ENCODE peak calls at places on chromosomes 11 and 22, in five cellular contexts. One of them, this sample, is unnamed.

GRCh38 chr11:95727630-95728029 is 62.0 kb downstream of the FAM76B start:
- DNase-seq in activated CD8-positive, alpha-beta T cell treated with anti-CD3 and anti-CD28 coated beads, Interleukin-2, amount 10 ng/mL, durations not matched to agents 7 days and 5 days: no peak
- DNase-seq in transverse colon: no peak
- DNase-seq in stimulated activated CD4-positive, alpha-beta T cell treated with anti-CD3 and anti-CD28 coated beads, Interleukin-4, amount 100 ng/mL, for 48 hours: no peak
- DNase-seq in GM13977: no peak
- DNase-seq in this sample: no peak

GRCh38 chr11:103395612-103396011 is 286.4 kb downstream of the DYNC2H1 start:
- DNase-seq in activated CD8-positive, alpha-beta T cell treated with anti-CD3 and anti-CD28 coated beads, Interleukin-2, amount 10 ng/mL, durations not matched to agents 7 days and 5 days: no peak
- DNase-seq in transverse colon: no peak
- DNase-seq in stimulated activated CD4-positive, alpha-beta T cell treated with anti-CD3 and anti-CD28 coated beads, Interleukin-4, amount 100 ng/mL, for 48 hours: no peak
- DNase-seq in GM13977: no peak
- DNase-seq in this sample: no peak

GRCh38 chr11:44305643-44306468 is 4.1 kb downstream of the ALX4 start:
- DNase-seq in activated CD8-positive, alpha-beta T cell treated with anti-CD3 and anti-CD28 coated beads, Interleukin-2, amount 10 ng/mL, durations not matched to agents 7 days and 5 days: peak; percentile 75
- DNase-seq in transverse colon: peak; percentile 20
- DNase-seq in stimulated activated CD4-positive, alpha-beta T cell treated with anti-CD3 and anti-CD28 coated beads, Interleukin-4, amount 100 ng/mL, for 48 hours: no peak
- DNase-seq in GM13977: no peak
- DNase-seq in this sample: no peak

GRCh38 chr11:250274-250673 is 13.5 kb downstream of the PSMD13 start:
- DNase-seq in activated CD8-positive, alpha-beta T cell treated with anti-CD3 and anti-CD28 coated beads, Interleukin-2, amount 10 ng/mL, durations not matched to agents 7 days and 5 days: no peak
- DNase-seq in transverse colon: no peak
- DNase-seq in stimulated activated CD4-positive, alpha-beta T cell treated with anti-CD3 and anti-CD28 coated beads, Interleukin-4, amount 100 ng/mL, for 48 hours: no peak
- DNase-seq in GM13977: no peak
- DNase-seq in this sample: no peak

GRCh38 chr11:46463701-46464100 is 72.1 kb upstream of the CHRM4 start:
- DNase-seq in activated CD8-positive, alpha-beta T cell treated with anti-CD3 and anti-CD28 coated beads, Interleukin-2, amount 10 ng/mL, durations not matched to agents 7 days and 5 days: no peak
- DNase-seq in transverse colon: no peak
- DNase-seq in stimulated activated CD4-positive, alpha-beta T cell treated with anti-CD3 and anti-CD28 coated beads, Interleukin-4, amount 100 ng/mL, for 48 hours: no peak
- DNase-seq in GM13977: no peak
- DNase-seq in this sample: no peak

GRCh38 chr11:42023267-42023666 is 563.8 kb upstream of the LRRC4C start:
- DNase-seq in activated CD8-positive, alpha-beta T cell treated with anti-CD3 and anti-CD28 coated beads, Interleukin-2, amount 10 ng/mL, durations not matched to agents 7 days and 5 days: no peak
- DNase-seq in transverse colon: no peak
- DNase-seq in stimulated activated CD4-positive, alpha-beta T cell treated with anti-CD3 and anti-CD28 coated beads, Interleukin-4, amount 100 ng/mL, for 48 hours: no peak
- DNase-seq in GM13977: no peak
- DNase-seq in this sample: no peak

GRCh38 chr11:57427692-57428082 is 766 bp upstream of the SLC43A3 start:
- DNase-seq in activated CD8-positive, alpha-beta T cell treated with anti-CD3 and anti-CD28 coated beads, Interleukin-2, amount 10 ng/mL, durations not matched to agents 7 days and 5 days: no peak
- DNase-seq in transverse colon: peak; percentile 54
- DNase-seq in stimulated activated CD4-positive, alpha-beta T cell treated with anti-CD3 and anti-CD28 coated beads, Interleukin-4, amount 100 ng/mL, for 48 hours: no peak
- DNase-seq in GM13977: no peak
- DNase-seq in this sample: no peak

GRCh38 chr22:42282943-42283287 is 12.5 kb upstream of the TCF20 start:
- DNase-seq in activated CD8-positive, alpha-beta T cell treated with anti-CD3 and anti-CD28 coated beads, Interleukin-2, amount 10 ng/mL, durations not matched to agents 7 days and 5 days: no peak
- DNase-seq in transverse colon: no peak
- DNase-seq in stimulated activated CD4-positive, alpha-beta T cell treated with anti-CD3 and anti-CD28 coated beads, Interleukin-4, amount 100 ng/mL, for 48 hours: no peak
- DNase-seq in GM13977: no peak
- DNase-seq in this sample: no peak

GRCh38 chr11:112961146-112961668 is at the start of gene NCAM1:
- DNase-seq in activated CD8-positive, alpha-beta T cell treated with anti-CD3 and anti-CD28 coated beads, Interleukin-2, amount 10 ng/mL, durations not matched to agents 7 days and 5 days: peak; percentile 51
- DNase-seq in transverse colon: peak; percentile 51
- DNase-seq in stimulated activated CD4-positive, alpha-beta T cell treated with anti-CD3 and anti-CD28 coated beads, Interleukin-4, amount 100 ng/mL, for 48 hours: no peak
- DNase-seq in GM13977: peak; percentile 28
- DNase-seq in this sample: peak; percentile 97

GRCh38 chr22:36606114-36606513 is 77.1 kb upstream of the EIF3D start:
- DNase-seq in activated CD8-positive, alpha-beta T cell treated with anti-CD3 and anti-CD28 coated beads, Interleukin-2, amount 10 ng/mL, durations not matched to agents 7 days and 5 days: no peak
- DNase-seq in transverse colon: no peak
- DNase-seq in stimulated activated CD4-positive, alpha-beta T cell treated with anti-CD3 and anti-CD28 coated beads, Interleukin-4, amount 100 ng/mL, for 48 hours: no peak
- DNase-seq in GM13977: no peak
- DNase-seq in this sample: peak; percentile 29

GRCh38 chr11:2208691-2209369 is 37.2 kb upstream of the TH start:
- DNase-seq in activated CD8-positive, alpha-beta T cell treated with anti-CD3 and anti-CD28 coated beads, Interleukin-2, amount 10 ng/mL, durations not matched to agents 7 days and 5 days: peak; percentile 9
- DNase-seq in transverse colon: peak; percentile 9
- DNase-seq in stimulated activated CD4-positive, alpha-beta T cell treated with anti-CD3 and anti-CD28 coated beads, Interleukin-4, amount 100 ng/mL, for 48 hours: no peak
- DNase-seq in GM13977: no peak
- DNase-seq in this sample: peak; percentile 49

GRCh38 chr11:35282226-35282882 is 137.0 kb downstream of the SLC1A2 start:
- DNase-seq in activated CD8-positive, alpha-beta T cell treated with anti-CD3 and anti-CD28 coated beads, Interleukin-2, amount 10 ng/mL, durations not matched to agents 7 days and 5 days: no peak
- DNase-seq in transverse colon: no peak
- DNase-seq in stimulated activated CD4-positive, alpha-beta T cell treated with anti-CD3 and anti-CD28 coated beads, Interleukin-4, amount 100 ng/mL, for 48 hours: no peak
- DNase-seq in GM13977: no peak
- DNase-seq in this sample: no peak

GRCh38 chr11:78310500-78310909 is 107.1 kb downstream of the GAB2 start:
- DNase-seq in activated CD8-positive, alpha-beta T cell treated with anti-CD3 and anti-CD28 coated beads, Interleukin-2, amount 10 ng/mL, durations not matched to agents 7 days and 5 days: no peak
- DNase-seq in transverse colon: peak; percentile 64
- DNase-seq in stimulated activated CD4-positive, alpha-beta T cell treated with anti-CD3 and anti-CD28 coated beads, Interleukin-4, amount 100 ng/mL, for 48 hours: no peak
- DNase-seq in GM13977: peak; percentile 80
- DNase-seq in this sample: no peak

GRCh38 chr22:47198801-47199251 is 436.4 kb downstream of the TBC1D22A start:
- DNase-seq in activated CD8-positive, alpha-beta T cell treated with anti-CD3 and anti-CD28 coated beads, Interleukin-2, amount 10 ng/mL, durations not matched to agents 7 days and 5 days: peak; percentile 14
- DNase-seq in transverse colon: no peak
- DNase-seq in stimulated activated CD4-positive, alpha-beta T cell treated with anti-CD3 and anti-CD28 coated beads, Interleukin-4, amount 100 ng/mL, for 48 hours: no peak
- DNase-seq in GM13977: no peak
- DNase-seq in this sample: no peak

GRCh38 chr11:102806296-102806695 is 8.3 kb upstream of the MMP1 start:
- DNase-seq in activated CD8-positive, alpha-beta T cell treated with anti-CD3 and anti-CD28 coated beads, Interleukin-2, amount 10 ng/mL, durations not matched to agents 7 days and 5 days: no peak
- DNase-seq in transverse colon: no peak
- DNase-seq in stimulated activated CD4-positive, alpha-beta T cell treated with anti-CD3 and anti-CD28 coated beads, Interleukin-4, amount 100 ng/mL, for 48 hours: no peak
- DNase-seq in GM13977: no peak
- DNase-seq in this sample: no peak

GRCh38 chr11:23404225-23405160 is 544.2 kb upstream of the CCDC179 start:
- DNase-seq in activated CD8-positive, alpha-beta T cell treated with anti-CD3 and anti-CD28 coated beads, Interleukin-2, amount 10 ng/mL, durations not matched to agents 7 days and 5 days: no peak
- DNase-seq in transverse colon: no peak
- DNase-seq in stimulated activated CD4-positive, alpha-beta T cell treated with anti-CD3 and anti-CD28 coated beads, Interleukin-4, amount 100 ng/mL, for 48 hours: no peak
- DNase-seq in GM13977: no peak
- DNase-seq in this sample: no peak

GRCh38 chr11:107202189-107202588 is 183.9 kb upstream of the GUCY1A2 start:
- DNase-seq in activated CD8-positive, alpha-beta T cell treated with anti-CD3 and anti-CD28 coated beads, Interleukin-2, amount 10 ng/mL, durations not matched to agents 7 days and 5 days: no peak
- DNase-seq in transverse colon: no peak
- DNase-seq in stimulated activated CD4-positive, alpha-beta T cell treated with anti-CD3 and anti-CD28 coated beads, Interleukin-4, amount 100 ng/mL, for 48 hours: no peak
- DNase-seq in GM13977: no peak
- DNase-seq in this sample: no peak

GRCh38 chr11:129856036-129856435 is 39.3 kb downstream of the NFRKB start:
- DNase-seq in activated CD8-positive, alpha-beta T cell treated with anti-CD3 and anti-CD28 coated beads, Interleukin-2, amount 10 ng/mL, durations not matched to agents 7 days and 5 days: no peak
- DNase-seq in transverse colon: no peak
- DNase-seq in stimulated activated CD4-positive, alpha-beta T cell treated with anti-CD3 and anti-CD28 coated beads, Interleukin-4, amount 100 ng/mL, for 48 hours: no peak
- DNase-seq in GM13977: no peak
- DNase-seq in this sample: no peak

GRCh38 chr11:14891143-14892035 is 642 bp downstream of the CYP2R1 start:
- DNase-seq in activated CD8-positive, alpha-beta T cell treated with anti-CD3 and anti-CD28 coated beads, Interleukin-2, amount 10 ng/mL, durations not matched to agents 7 days and 5 days: peak; percentile 90
- DNase-seq in transverse colon: peak; percentile 94
- DNase-seq in stimulated activated CD4-positive, alpha-beta T cell treated with anti-CD3 and anti-CD28 coated beads, Interleukin-4, amount 100 ng/mL, for 48 hours: peak; percentile 81
- DNase-seq in GM13977: peak; percentile 82
- DNase-seq in this sample: peak; percentile 87

GRCh38 chr11:122173587-122173986 is 57.6 kb upstream of the BLID start:
- DNase-seq in activated CD8-positive, alpha-beta T cell treated with anti-CD3 and anti-CD28 coated beads, Interleukin-2, amount 10 ng/mL, durations not matched to agents 7 days and 5 days: no peak
- DNase-seq in transverse colon: no peak
- DNase-seq in stimulated activated CD4-positive, alpha-beta T cell treated with anti-CD3 and anti-CD28 coated beads, Interleukin-4, amount 100 ng/mL, for 48 hours: no peak
- DNase-seq in GM13977: no peak
- DNase-seq in this sample: no peak

GRCh38 chr11:77063407-77063806 is 3.4 kb upstream of the CAPN5 start:
- DNase-seq in activated CD8-positive, alpha-beta T cell treated with anti-CD3 and anti-CD28 coated beads, Interleukin-2, amount 10 ng/mL, durations not matched to agents 7 days and 5 days: no peak
- DNase-seq in transverse colon: no peak
- DNase-seq in stimulated activated CD4-positive, alpha-beta T cell treated with anti-CD3 and anti-CD28 coated beads, Interleukin-4, amount 100 ng/mL, for 48 hours: no peak
- DNase-seq in GM13977: no peak
- DNase-seq in this sample: no peak

GRCh38 chr22:27391092-27391770 is 410.3 kb downstream of the MN1 start:
- DNase-seq in activated CD8-positive, alpha-beta T cell treated with anti-CD3 and anti-CD28 coated beads, Interleukin-2, amount 10 ng/mL, durations not matched to agents 7 days and 5 days: no peak
- DNase-seq in transverse colon: no peak
- DNase-seq in stimulated activated CD4-positive, alpha-beta T cell treated with anti-CD3 and anti-CD28 coated beads, Interleukin-4, amount 100 ng/mL, for 48 hours: no peak
- DNase-seq in GM13977: no peak
- DNase-seq in this sample: no peak

GRCh38 chr11:78350646-78351165 is 66.9 kb downstream of the GAB2 start:
- DNase-seq in activated CD8-positive, alpha-beta T cell treated with anti-CD3 and anti-CD28 coated beads, Interleukin-2, amount 10 ng/mL, durations not matched to agents 7 days and 5 days: no peak
- DNase-seq in transverse colon: no peak
- DNase-seq in stimulated activated CD4-positive, alpha-beta T cell treated with anti-CD3 and anti-CD28 coated beads, Interleukin-4, amount 100 ng/mL, for 48 hours: no peak
- DNase-seq in GM13977: no peak
- DNase-seq in this sample: no peak

GRCh38 chr11:120383518-120384155 is 47.4 kb downstream of the ARHGEF12 start:
- DNase-seq in activated CD8-positive, alpha-beta T cell treated with anti-CD3 and anti-CD28 coated beads, Interleukin-2, amount 10 ng/mL, durations not matched to agents 7 days and 5 days: no peak
- DNase-seq in transverse colon: no peak
- DNase-seq in stimulated activated CD4-positive, alpha-beta T cell treated with anti-CD3 and anti-CD28 coated beads, Interleukin-4, amount 100 ng/mL, for 48 hours: no peak
- DNase-seq in GM13977: no peak
- DNase-seq in this sample: no peak

GRCh38 chr11:68517121-68517741 is 56.7 kb downstream of the PPP6R3 start:
- DNase-seq in activated CD8-positive, alpha-beta T cell treated with anti-CD3 and anti-CD28 coated beads, Interleukin-2, amount 10 ng/mL, durations not matched to agents 7 days and 5 days: no peak
- DNase-seq in transverse colon: no peak
- DNase-seq in stimulated activated CD4-positive, alpha-beta T cell treated with anti-CD3 and anti-CD28 coated beads, Interleukin-4, amount 100 ng/mL, for 48 hours: no peak
- DNase-seq in GM13977: no peak
- DNase-seq in this sample: no peak

GRCh38 chr22:38655532-38656255 is 498 bp downstream of the FAM227A start:
- DNase-seq in activated CD8-positive, alpha-beta T cell treated with anti-CD3 and anti-CD28 coated beads, Interleukin-2, amount 10 ng/mL, durations not matched to agents 7 days and 5 days: no peak
- DNase-seq in transverse colon: no peak
- DNase-seq in stimulated activated CD4-positive, alpha-beta T cell treated with anti-CD3 and anti-CD28 coated beads, Interleukin-4, amount 100 ng/mL, for 48 hours: no peak
- DNase-seq in GM13977: no peak
- DNase-seq in this sample: no peak

GRCh38 chr11:66334605-66335442 is 1.4 kb downstream of the RIN1 start:
- DNase-seq in activated CD8-positive, alpha-beta T cell treated with anti-CD3 and anti-CD28 coated beads, Interleukin-2, amount 10 ng/mL, durations not matched to agents 7 days and 5 days: no peak
- DNase-seq in transverse colon: no peak
- DNase-seq in stimulated activated CD4-positive, alpha-beta T cell treated with anti-CD3 and anti-CD28 coated beads, Interleukin-4, amount 100 ng/mL, for 48 hours: no peak
- DNase-seq in GM13977: no peak
- DNase-seq in this sample: no peak

GRCh38 chr11:57263351-57263750 is 26.3 kb upstream of the APLNR start:
- DNase-seq in activated CD8-positive, alpha-beta T cell treated with anti-CD3 and anti-CD28 coated beads, Interleukin-2, amount 10 ng/mL, durations not matched to agents 7 days and 5 days: no peak
- DNase-seq in transverse colon: no peak
- DNase-seq in stimulated activated CD4-positive, alpha-beta T cell treated with anti-CD3 and anti-CD28 coated beads, Interleukin-4, amount 100 ng/mL, for 48 hours: no peak
- DNase-seq in GM13977: no peak
- DNase-seq in this sample: no peak

GRCh38 chr22:27381552-27381951 is 420.0 kb downstream of the MN1 start:
- DNase-seq in activated CD8-positive, alpha-beta T cell treated with anti-CD3 and anti-CD28 coated beads, Interleukin-2, amount 10 ng/mL, durations not matched to agents 7 days and 5 days: no peak
- DNase-seq in transverse colon: no peak
- DNase-seq in stimulated activated CD4-positive, alpha-beta T cell treated with anti-CD3 and anti-CD28 coated beads, Interleukin-4, amount 100 ng/mL, for 48 hours: no peak
- DNase-seq in GM13977: no peak
- DNase-seq in this sample: no peak

GRCh38 chr11:67405688-67406339 is 1.9 kb downstream of the TBC1D10C start:
- DNase-seq in activated CD8-positive, alpha-beta T cell treated with anti-CD3 and anti-CD28 coated beads, Interleukin-2, amount 10 ng/mL, durations not matched to agents 7 days and 5 days: peak; percentile 23
- DNase-seq in transverse colon: no peak
- DNase-seq in stimulated activated CD4-positive, alpha-beta T cell treated with anti-CD3 and anti-CD28 coated beads, Interleukin-4, amount 100 ng/mL, for 48 hours: no peak
- DNase-seq in GM13977: no peak
- DNase-seq in this sample: no peak

GRCh38 chr11:92008249-92008648 is 216.4 kb upstream of the FAT3 start:
- DNase-seq in activated CD8-positive, alpha-beta T cell treated with anti-CD3 and anti-CD28 coated beads, Interleukin-2, amount 10 ng/mL, durations not matched to agents 7 days and 5 days: no peak
- DNase-seq in transverse colon: no peak
- DNase-seq in stimulated activated CD4-positive, alpha-beta T cell treated with anti-CD3 and anti-CD28 coated beads, Interleukin-4, amount 100 ng/mL, for 48 hours: no peak
- DNase-seq in GM13977: no peak
- DNase-seq in this sample: no peak

GRCh38 chr22:49514656-49515055 is 313.0 kb downstream of the BRD1 start:
- DNase-seq in activated CD8-positive, alpha-beta T cell treated with anti-CD3 and anti-CD28 coated beads, Interleukin-2, amount 10 ng/mL, durations not matched to agents 7 days and 5 days: no peak
- DNase-seq in transverse colon: no peak
- DNase-seq in stimulated activated CD4-positive, alpha-beta T cell treated with anti-CD3 and anti-CD28 coated beads, Interleukin-4, amount 100 ng/mL, for 48 hours: no peak
- DNase-seq in GM13977: no peak
- DNase-seq in this sample: no peak

GRCh38 chr22:47901911-47902310 is 1139.5 kb downstream of the TBC1D22A start:
- DNase-seq in activated CD8-positive, alpha-beta T cell treated with anti-CD3 and anti-CD28 coated beads, Interleukin-2, amount 10 ng/mL, durations not matched to agents 7 days and 5 days: no peak
- DNase-seq in transverse colon: no peak
- DNase-seq in stimulated activated CD4-positive, alpha-beta T cell treated with anti-CD3 and anti-CD28 coated beads, Interleukin-4, amount 100 ng/mL, for 48 hours: no peak
- DNase-seq in GM13977: no peak
- DNase-seq in this sample: no peak

GRCh38 chr22:47374273-47374771 is 611.9 kb downstream of the TBC1D22A start:
- DNase-seq in activated CD8-positive, alpha-beta T cell treated with anti-CD3 and anti-CD28 coated beads, Interleukin-2, amount 10 ng/mL, durations not matched to agents 7 days and 5 days: no peak
- DNase-seq in transverse colon: no peak
- DNase-seq in stimulated activated CD4-positive, alpha-beta T cell treated with anti-CD3 and anti-CD28 coated beads, Interleukin-4, amount 100 ng/mL, for 48 hours: no peak
- DNase-seq in GM13977: no peak
- DNase-seq in this sample: no peak

This sample was measured in NCI-H1092.